ENCODE peak calls at places on chromosomes 7 and 10, in four cellular contexts. One of them, this sample, is unnamed. For H3K27me3, the result is how much of the 10 kb centered on the place peaks cover.

GRCh38 chr7:146557971-146558469 is 441.4 kb downstream of the CNTNAP2 start:
- DNase-seq in brain microvascular endothelial cell: no peak
- DNase-seq in naive thymus-derived CD4-positive, alpha-beta T cell: no peak
- DNase-seq in adrenal gland: no peak
- DNase-seq in this sample: no peak

GRCh38 chr7:138907849-138908248 is 73.3 kb downstream of the KIAA1549 start:
- DNase-seq in brain microvascular endothelial cell: no peak
- DNase-seq in naive thymus-derived CD4-positive, alpha-beta T cell: no peak
- DNase-seq in adrenal gland: no peak
- DNase-seq in this sample: no peak

GRCh38 chr7:111086532-111086931 is 4.4 kb upstream of the LRRN3 start:
- DNase-seq in brain microvascular endothelial cell: no peak
- DNase-seq in naive thymus-derived CD4-positive, alpha-beta T cell: no peak
- DNase-seq in adrenal gland: no peak
- DNase-seq in this sample: no peak

GRCh38 chr7:11474902-11475585 is 357.0 kb downstream of the THSD7A start:
- DNase-seq in brain microvascular endothelial cell: no peak
- DNase-seq in naive thymus-derived CD4-positive, alpha-beta T cell: no peak
- DNase-seq in adrenal gland: no peak
- DNase-seq in this sample: no peak

GRCh38 chr10:110802551-110803238 is 69.0 kb upstream of the PDCD4 start:
- DNase-seq in brain microvascular endothelial cell: peak
- DNase-seq in naive thymus-derived CD4-positive, alpha-beta T cell: peak
- DNase-seq in adrenal gland: peak
- DNase-seq in this sample: peak

GRCh38 chr7:104156842-104157277 is 51.0 kb downstream of the ORC5 start:
- DNase-seq in brain microvascular endothelial cell: no peak
- DNase-seq in naive thymus-derived CD4-positive, alpha-beta T cell: no peak
- DNase-seq in adrenal gland: no peak
- DNase-seq in this sample: no peak

GRCh38 chr7:36036590-36036989 is 116.5 kb upstream of the EEPD1 start:
- DNase-seq in brain microvascular endothelial cell: no peak
- DNase-seq in naive thymus-derived CD4-positive, alpha-beta T cell: no peak
- DNase-seq in adrenal gland: peak
- DNase-seq in this sample: no peak

GRCh38 chr7:130141161-130141857 is 63.9 kb downstream of the TMEM209 start:
- DNase-seq in brain microvascular endothelial cell: peak
- DNase-seq in naive thymus-derived CD4-positive, alpha-beta T cell: peak
- DNase-seq in adrenal gland: peak
- DNase-seq in this sample: peak

GRCh38 chr10:2835950-2836349 is 231.4 kb upstream of the PFKP start:
- DNase-seq in brain microvascular endothelial cell: no peak
- DNase-seq in naive thymus-derived CD4-positive, alpha-beta T cell: no peak
- DNase-seq in adrenal gland: no peak
- DNase-seq in this sample: no peak

GRCh38 chr10:30215631-30216030 is 133.4 kb downstream of the MTPAP start:
- DNase-seq in brain microvascular endothelial cell: no peak
- DNase-seq in naive thymus-derived CD4-positive, alpha-beta T cell: no peak
- DNase-seq in adrenal gland: peak
- DNase-seq in this sample: peak

GRCh38 chr10:93437946-93438795 is 44.0 kb downstream of the MYOF start:
- DNase-seq in brain microvascular endothelial cell: peak
- DNase-seq in naive thymus-derived CD4-positive, alpha-beta T cell: no peak
- DNase-seq in adrenal gland: no peak
- DNase-seq in this sample: peak

GRCh38 chr10:124737708-124738107 is 6.5 kb downstream of the FAM53B start:
- DNase-seq in brain microvascular endothelial cell: no peak
- DNase-seq in naive thymus-derived CD4-positive, alpha-beta T cell: no peak
- DNase-seq in adrenal gland: no peak
- DNase-seq in this sample: peak

GRCh38 chr10:492896-493295 is 196.6 kb downstream of the DIP2C start:
- DNase-seq in brain microvascular endothelial cell: no peak
- DNase-seq in naive thymus-derived CD4-positive, alpha-beta T cell: no peak
- DNase-seq in adrenal gland: no peak
- DNase-seq in this sample: no peak

GRCh38 chr10:63236113-63236935 is 103.2 kb downstream of the NRBF2 start:
- DNase-seq in brain microvascular endothelial cell: peak
- DNase-seq in naive thymus-derived CD4-positive, alpha-beta T cell: no peak
- DNase-seq in adrenal gland: peak
- DNase-seq in this sample: peak

GRCh38 chr10:129102906-129103693 is 363.9 kb upstream of the MGMT start:
- DNase-seq in brain microvascular endothelial cell: peak
- DNase-seq in naive thymus-derived CD4-positive, alpha-beta T cell: no peak
- DNase-seq in adrenal gland: no peak
- DNase-seq in this sample: no peak

GRCh38 chr7:21368317-21368716 is 59.6 kb upstream of the SP4 start:
- DNase-seq in brain microvascular endothelial cell: no peak
- DNase-seq in naive thymus-derived CD4-positive, alpha-beta T cell: no peak
- DNase-seq in adrenal gland: no peak
- DNase-seq in this sample: no peak

GRCh38 chr10:119734396-119735332 is 8.8 kb downstream of the INPP5F start:
- DNase-seq in brain microvascular endothelial cell: no peak
- DNase-seq in naive thymus-derived CD4-positive, alpha-beta T cell: no peak
- DNase-seq in adrenal gland: no peak
- DNase-seq in this sample: no peak

GRCh38 chr7:3210531-3210930 is 90.5 kb upstream of the SDK1 start:
- DNase-seq in brain microvascular endothelial cell: no peak
- DNase-seq in naive thymus-derived CD4-positive, alpha-beta T cell: no peak
- DNase-seq in adrenal gland: no peak
- DNase-seq in this sample: no peak

GRCh38 chr7:92969061-92969460 is 132.7 kb upstream of the CDK6 start:
- DNase-seq in brain microvascular endothelial cell: no peak
- DNase-seq in naive thymus-derived CD4-positive, alpha-beta T cell: no peak
- DNase-seq in adrenal gland: no peak
- DNase-seq in this sample: no peak

GRCh38 chr10:132554991-132555647 is 17.5 kb downstream of the INPP5A start:
- DNase-seq in brain microvascular endothelial cell: no peak
- DNase-seq in naive thymus-derived CD4-positive, alpha-beta T cell: peak
- DNase-seq in adrenal gland: peak
- DNase-seq in this sample: peak

GRCh38 chr7:153524070-153524601 is 528.1 kb upstream of the DPP6 start:
- DNase-seq in brain microvascular endothelial cell: no peak
- DNase-seq in naive thymus-derived CD4-positive, alpha-beta T cell: no peak
- DNase-seq in adrenal gland: no peak
- DNase-seq in this sample: peak

GRCh38 chr7:151821226-151821625 is 55.7 kb downstream of the PRKAG2 start:
- DNase-seq in brain microvascular endothelial cell: no peak
- DNase-seq in naive thymus-derived CD4-positive, alpha-beta T cell: no peak
- DNase-seq in adrenal gland: no peak
- DNase-seq in this sample: no peak

DNA sequence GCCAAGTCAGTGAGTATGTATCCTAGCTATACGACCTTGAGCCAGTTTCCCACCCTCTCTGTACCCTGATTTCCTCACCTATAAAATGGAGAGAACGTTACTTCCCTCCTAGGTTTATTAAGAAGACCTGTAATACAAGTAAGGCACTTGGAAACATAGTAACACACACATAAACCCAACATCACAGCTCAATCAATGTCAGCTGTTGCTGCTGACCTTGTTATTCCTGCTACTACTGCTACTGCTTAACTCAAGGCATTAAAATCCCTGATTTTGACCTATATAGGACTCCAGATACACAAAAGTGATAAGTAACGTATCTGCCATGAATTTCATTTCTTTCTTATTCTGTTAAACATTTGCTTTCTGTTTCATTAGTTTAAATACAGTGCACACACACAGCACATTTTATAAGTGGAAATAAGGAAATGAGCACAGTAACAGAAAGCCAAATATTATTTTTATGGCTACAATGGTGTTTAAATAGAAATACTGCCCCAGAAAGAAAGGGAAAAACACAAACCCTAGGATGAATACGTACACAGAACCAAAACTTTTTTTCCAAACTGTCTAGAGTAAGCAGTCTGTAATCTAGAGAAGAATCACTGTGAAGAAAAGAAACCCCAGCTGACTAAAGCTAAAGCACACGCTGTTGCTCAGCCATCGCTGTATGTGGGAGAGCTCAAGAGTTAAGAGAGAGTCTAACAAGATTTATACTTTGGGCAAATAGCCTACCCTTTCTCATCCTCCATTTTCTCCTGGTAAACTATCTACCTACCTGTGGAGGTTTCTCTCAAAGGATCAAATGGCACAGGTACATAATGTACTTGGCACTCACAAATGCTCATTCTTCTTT is 19.0 kb downstream of the NAPEPLD start:
- DNase-seq in brain microvascular endothelial cell: no peak
- DNase-seq in naive thymus-derived CD4-positive, alpha-beta T cell: no peak
- DNase-seq in adrenal gland: no peak
- DNase-seq in this sample: no peak
- H3K27ac ChIP-seq in brain microvascular endothelial cell: no peak
- H3K27ac ChIP-seq in naive thymus-derived CD4-positive, alpha-beta T cell: no peak
- H3K27ac ChIP-seq in adrenal gland: no peak
- H3K27ac ChIP-seq in this sample: no peak

GRCh38 chr10:114495303-114495702 is 91.0 kb upstream of the AFAP1L2 start:
- DNase-seq in brain microvascular endothelial cell: no peak
- DNase-seq in naive thymus-derived CD4-positive, alpha-beta T cell: peak
- DNase-seq in adrenal gland: no peak
- DNase-seq in this sample: no peak
- H3K4me3 ChIP-seq in brain microvascular endothelial cell: no peak
- H3K4me3 ChIP-seq in naive thymus-derived CD4-positive, alpha-beta T cell: no peak
- H3K4me3 ChIP-seq in adrenal gland: no peak
- H3K4me3 ChIP-seq in this sample: no peak

DNA sequence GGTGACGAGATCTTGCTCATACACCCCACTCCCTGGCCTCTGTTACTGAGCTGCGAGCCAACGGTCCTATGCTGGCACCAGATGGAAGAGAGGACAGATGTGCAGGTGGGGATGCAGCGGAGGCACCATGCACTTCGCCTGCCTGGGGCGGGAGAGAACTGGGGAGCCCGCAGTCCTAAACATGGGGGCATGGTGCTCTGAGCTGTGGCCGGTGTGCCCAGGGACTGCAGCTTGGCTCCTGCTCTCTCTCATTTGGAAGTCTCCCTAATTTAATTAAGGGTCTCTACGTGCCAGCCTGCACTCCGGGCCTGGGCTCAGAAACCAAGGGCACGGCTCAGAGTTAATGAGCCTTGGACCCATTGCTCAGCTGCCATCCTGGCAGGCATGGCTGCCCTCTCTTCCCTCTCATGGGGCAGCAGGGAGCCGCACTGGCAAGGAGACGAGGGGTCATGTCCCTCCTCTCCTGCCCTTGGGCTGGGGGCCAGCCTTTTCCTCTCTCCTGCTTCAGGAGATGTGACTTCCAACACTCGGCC is 115.6 kb downstream of the CDH23 start:
- DNase-seq in brain microvascular endothelial cell: no peak
- DNase-seq in naive thymus-derived CD4-positive, alpha-beta T cell: no peak
- DNase-seq in adrenal gland: no peak
- DNase-seq in this sample: no peak
- H3K27me3 ChIP-seq in brain microvascular endothelial cell: under half
- H3K27me3 ChIP-seq in naive thymus-derived CD4-positive, alpha-beta T cell: under half
- H3K27me3 ChIP-seq in adrenal gland: under half
- H3K27me3 ChIP-seq in this sample: under half

DNA sequence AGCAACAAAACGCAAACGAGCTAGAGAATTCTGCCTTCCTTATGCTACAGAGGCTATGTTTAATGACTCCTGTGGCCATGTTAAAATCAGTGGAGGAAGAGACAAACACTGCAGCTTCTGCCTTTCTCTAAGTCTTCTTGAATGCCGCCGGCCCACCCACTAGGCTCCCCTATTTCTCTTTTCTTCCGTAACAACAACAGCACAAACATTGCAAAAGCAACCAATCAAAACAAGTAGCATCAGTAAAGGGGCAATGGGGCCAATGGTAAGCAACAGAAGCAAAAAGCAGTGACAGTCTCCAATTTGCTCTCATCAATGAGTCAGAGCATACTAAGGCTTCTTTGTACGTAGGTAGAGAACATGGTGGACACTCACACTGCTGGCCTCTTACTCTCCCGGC is 26.8 kb downstream of the DNAJC1 start:
- DNase-seq in brain microvascular endothelial cell: peak
- DNase-seq in naive thymus-derived CD4-positive, alpha-beta T cell: no peak
- DNase-seq in adrenal gland: no peak
- DNase-seq in this sample: no peak
- H3K27ac ChIP-seq in brain microvascular endothelial cell: no peak
- H3K27ac ChIP-seq in naive thymus-derived CD4-positive, alpha-beta T cell: no peak
- H3K27ac ChIP-seq in adrenal gland: no peak
- H3K27ac ChIP-seq in this sample: no peak

DNA sequence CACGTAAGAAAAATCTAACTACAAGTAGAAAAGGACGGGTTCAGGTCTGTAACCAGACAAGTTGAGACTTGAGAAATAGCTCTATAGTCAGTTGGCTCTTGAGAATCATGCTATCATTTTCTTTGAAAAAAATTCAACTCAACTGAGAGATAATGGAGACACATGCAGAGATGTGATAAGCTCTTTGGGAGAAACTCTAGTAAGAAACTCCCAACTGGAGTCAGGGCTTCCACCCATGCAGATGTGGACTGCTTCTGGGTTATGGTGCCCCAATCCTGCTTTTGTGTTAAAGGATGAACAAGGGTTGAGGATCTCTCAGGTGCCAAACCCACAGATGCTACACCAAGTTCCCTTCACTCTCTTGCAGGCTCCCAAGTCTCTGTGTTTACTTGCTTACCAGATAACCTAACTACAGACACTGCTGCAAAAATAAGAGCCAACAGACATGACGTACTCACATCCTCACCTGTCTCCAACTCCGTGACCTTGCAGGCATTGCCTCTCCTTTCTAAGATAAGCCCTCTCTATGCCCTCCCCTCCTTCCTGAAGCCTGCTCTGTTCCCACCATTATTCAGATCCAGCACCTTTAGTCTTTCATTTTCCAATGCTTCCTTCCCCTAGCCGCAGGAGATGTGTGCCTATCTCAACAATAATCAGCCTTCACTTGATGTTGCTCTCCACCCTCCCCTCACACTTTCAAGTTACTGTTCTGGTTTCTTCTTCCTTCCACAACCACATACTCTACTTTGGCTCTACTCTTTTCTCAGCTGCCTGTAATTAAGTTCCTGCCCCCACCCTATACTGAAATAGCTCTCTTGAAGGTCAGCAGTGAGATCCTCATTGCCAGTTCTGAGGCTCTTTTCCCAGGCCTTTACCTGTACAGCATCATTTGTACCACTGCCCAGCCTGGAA is 130.0 kb downstream of the ICA1 start:
- DNase-seq in brain microvascular endothelial cell: no peak
- DNase-seq in naive thymus-derived CD4-positive, alpha-beta T cell: peak
- DNase-seq in adrenal gland: no peak
- DNase-seq in this sample: no peak
- H3K4me3 ChIP-seq in brain microvascular endothelial cell: no peak
- H3K4me3 ChIP-seq in naive thymus-derived CD4-positive, alpha-beta T cell: peak
- H3K4me3 ChIP-seq in adrenal gland: no peak
- H3K4me3 ChIP-seq in this sample: no peak

DNA sequence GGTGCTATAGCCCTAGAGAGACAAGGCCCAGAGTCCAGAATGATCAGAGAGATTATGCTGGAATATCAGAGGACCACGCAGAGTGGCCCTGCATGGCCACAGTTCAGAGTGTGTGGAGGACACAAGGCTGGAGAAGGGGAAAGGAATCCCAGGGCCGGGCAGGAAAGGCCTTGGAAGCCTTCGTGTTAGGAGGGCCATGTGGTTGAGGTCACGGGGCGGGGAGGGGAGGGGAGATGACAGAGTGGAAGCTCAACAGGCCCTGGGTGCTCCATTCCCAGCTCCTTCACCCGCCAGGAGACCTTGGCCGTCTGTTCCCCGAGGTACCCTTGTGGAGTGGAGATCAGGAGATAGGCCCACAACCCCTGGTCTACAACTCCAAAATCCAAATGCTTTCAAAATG is 13.2 kb upstream of the EN2 start:
- DNase-seq in brain microvascular endothelial cell: no peak
- DNase-seq in naive thymus-derived CD4-positive, alpha-beta T cell: no peak
- DNase-seq in adrenal gland: no peak
- DNase-seq in this sample: no peak
- H3K27me3 ChIP-seq in brain microvascular endothelial cell: under half
- H3K27me3 ChIP-seq in naive thymus-derived CD4-positive, alpha-beta T cell: under half
- H3K27me3 ChIP-seq in adrenal gland: under half
- H3K27me3 ChIP-seq in this sample: under half

This sample was measured in uterus.